ENCODE peak calls at places on chromosomes 11 and 22, in nine cellular contexts. K is pancreas, S is AG09309, N is H9, Y is fibroblast of the aortic adventitia, A is Calu3, T is cardiac fibroblast, G is GM13976, Z is A549. B is an unnamed sample.

GRCh38 chr11:120400564-120401364 is 64.6 kb downstream of the ARHGEF12 start:
- DNase-seq in K (peak), S (peak), N (no peak), Y (peak), A (peak), T (peak), G (no peak), Z (peak), B (no peak)

GRCh38 chr11:85626496-85626895 is 648 bp downstream of the DLG2 start:
- DNase-seq in K (peak), S (no peak), N (no peak), Y (no peak), A (no peak), T (no peak), G (no peak), Z (no peak), B (no peak)

GRCh38 chr11:85991514-85991913 is 77.4 kb downstream of the PICALM start:
- DNase-seq in K (no peak), S (no peak), N (no peak), Y (no peak), A (no peak), T (no peak), G (no peak), Z (no peak), B (no peak)

GRCh38 chr11:47099213-47099917 is 77.3 kb downstream of the ARFGAP2 start:
- DNase-seq in K (no peak), S (no peak), N (no peak), Y (peak), A (peak), T (peak), G (no peak), Z (no peak), B (no peak)

GRCh38 chr11:130087294-130087926 is 17.7 kb downstream of the APLP2 start:
- DNase-seq in K (no peak), S (no peak), N (no peak), Y (peak), A (peak), T (no peak), G (no peak), Z (no peak), B (no peak)

GRCh38 chr22:30267382-30268302 is 991 bp upstream of the OSM start:
- DNase-seq in K (no peak), S (no peak), N (no peak), Y (no peak), A (no peak), T (no peak), G (peak), Z (no peak), B (no peak)

GRCh38 chr11:27355575-27356104 is 7.4 kb downstream of the CCDC34 start:
- DNase-seq in K (no peak), S (no peak), N (no peak), Y (no peak), A (no peak), T (no peak), G (no peak), Z (no peak), B (no peak)

GRCh38 chr11:76648061-76648460 is 22.5 kb downstream of the LRRC32 start:
- DNase-seq in K (no peak), S (no peak), N (no peak), Y (no peak), A (no peak), T (no peak), G (no peak), Z (no peak), B (no peak)

GRCh38 chr11:12544986-12545775 is 129.0 kb upstream of the TEAD1 start:
- DNase-seq in K (no peak), S (no peak), N (no peak), Y (peak), A (no peak), T (no peak), G (no peak), Z (no peak), B (no peak)

GRCh38 chr11:80414766-80415165 is 973.9 kb upstream of the TENM4 start:
- DNase-seq in K (no peak), S (no peak), N (no peak), Y (peak), A (no peak), T (peak), G (no peak), Z (no peak), B (no peak)

GRCh38 chr11:64742087-64742939 is 1.6 kb downstream of the RASGRP2 start:
- DNase-seq in K (no peak), S (no peak), N (peak), Y (no peak), A (no peak), T (no peak), G (peak), Z (no peak), B (peak)

GRCh38 chr11:120173771-120174170 is 35.9 kb upstream of the TRIM29 start:
- DNase-seq in K (no peak), S (no peak), N (no peak), Y (peak), A (no peak), T (no peak), G (no peak), Z (no peak), B (no peak)

GRCh38 chr11:121180183-121180582 is 79.1 kb downstream of the TECTA start:
- DNase-seq in K (no peak), S (no peak), N (no peak), Y (no peak), A (no peak), T (no peak), G (no peak), Z (no peak), B (no peak)

GRCh38 chr11:127859941-127860354 is 727.4 kb downstream of the ETS1 start:
- DNase-seq in K (no peak), S (no peak), N (no peak), Y (no peak), A (no peak), T (no peak), G (no peak), Z (no peak), B (no peak)

GRCh38 chr22:48434156-48434867 is 1393.4 kb downstream of the BRD1 start:
- DNase-seq in K (no peak), S (no peak), N (no peak), Y (no peak), A (no peak), T (no peak), G (no peak), Z (no peak), B (no peak)

GRCh38 chr22:17945851-17946690 is 78.3 kb downstream of the MICAL3 start:
- DNase-seq in K (no peak), S (no peak), N (no peak), Y (no peak), A (no peak), T (no peak), G (peak), Z (no peak), B (peak)

GRCh38 chr11:108819957-108820356 is 155.1 kb downstream of the DDX10 start:
- DNase-seq in K (no peak), S (no peak), N (no peak), Y (no peak), A (no peak), T (no peak), G (no peak), Z (no peak), B (no peak)

DNA sequence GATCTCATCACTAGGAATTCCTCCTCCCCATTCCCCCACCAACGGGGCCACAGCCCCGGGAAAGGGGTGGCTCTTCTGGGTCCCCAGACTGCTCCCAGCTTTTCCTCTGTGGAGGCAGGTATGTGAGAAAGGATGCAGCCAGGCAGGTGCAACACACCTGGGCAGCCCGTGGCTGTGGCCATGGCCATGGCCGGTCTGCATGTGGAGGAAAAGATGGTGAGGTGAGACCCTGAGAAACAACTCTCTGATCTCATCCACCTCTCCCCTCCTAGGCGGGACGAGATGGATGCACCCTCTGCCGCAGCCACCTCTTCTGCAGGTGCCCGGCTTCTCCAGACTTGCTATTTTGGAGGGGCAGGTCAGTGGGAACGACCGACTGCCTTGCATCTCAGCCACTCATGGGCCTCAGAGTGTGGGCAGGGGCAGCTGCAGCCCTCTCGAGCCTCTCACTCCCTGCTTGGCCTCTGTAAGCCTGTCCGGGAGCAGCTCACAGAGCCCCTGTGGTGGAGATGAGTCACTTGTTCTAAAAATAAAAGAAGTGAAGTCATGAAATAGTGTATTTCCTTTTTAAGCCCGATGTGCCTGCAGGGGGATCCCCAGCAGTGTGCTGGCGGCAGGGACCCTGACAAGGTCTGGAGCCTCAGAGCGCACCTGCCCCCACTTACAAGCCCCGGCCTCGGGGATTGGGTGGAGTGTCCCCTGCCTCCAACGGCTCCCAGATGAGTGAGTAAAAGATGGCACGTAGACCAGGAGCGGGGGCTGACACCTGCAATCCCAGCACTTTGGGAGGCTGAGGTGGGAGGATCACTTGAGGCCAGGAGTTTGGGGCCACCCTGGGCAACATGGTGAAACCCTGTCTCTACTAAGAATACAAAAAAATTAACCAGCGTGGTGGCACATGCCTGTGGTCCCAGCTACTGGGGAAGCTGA is 10.7 kb downstream of the SMIM38 start:
- DNase-seq in K (no peak), S (peak), N (peak), Y (peak), A (peak), T (peak), G (peak), Z (peak), B (peak)
- TF ChIP-seq CTCF in K (no peak), S (peak), N (peak), Y (peak), A (peak), T (peak), G (no peak), Z (no peak), B (no peak)

DNA sequence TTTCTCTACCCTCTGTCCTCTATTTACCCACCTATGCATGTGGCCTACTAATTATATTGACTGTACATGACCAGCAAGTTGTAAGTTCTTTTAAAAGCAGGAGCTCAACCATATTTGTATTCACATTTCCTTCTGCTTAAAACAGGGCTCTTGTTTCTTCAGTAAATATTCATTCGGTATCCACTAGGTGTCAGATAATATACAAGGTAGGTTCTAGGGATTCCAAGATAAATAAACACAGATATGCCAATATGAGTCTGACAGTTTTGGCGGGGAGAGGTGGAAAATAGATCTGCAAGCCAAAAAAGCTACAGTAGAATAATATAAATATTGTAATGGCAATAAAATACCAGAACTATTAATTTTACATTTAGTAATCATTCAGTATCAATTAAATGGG is 15.3 kb upstream of the RAB30 start:
- DNase-seq in K (no peak), S (no peak), N (no peak), Y (peak), A (no peak), T (peak), G (no peak), Z (peak), B (no peak)
- TF ChIP-seq CTCF in K (no peak), S (peak), N (peak), Y (peak), A (no peak), T (no peak), G (no peak), Z (peak), B (peak)

DNA sequence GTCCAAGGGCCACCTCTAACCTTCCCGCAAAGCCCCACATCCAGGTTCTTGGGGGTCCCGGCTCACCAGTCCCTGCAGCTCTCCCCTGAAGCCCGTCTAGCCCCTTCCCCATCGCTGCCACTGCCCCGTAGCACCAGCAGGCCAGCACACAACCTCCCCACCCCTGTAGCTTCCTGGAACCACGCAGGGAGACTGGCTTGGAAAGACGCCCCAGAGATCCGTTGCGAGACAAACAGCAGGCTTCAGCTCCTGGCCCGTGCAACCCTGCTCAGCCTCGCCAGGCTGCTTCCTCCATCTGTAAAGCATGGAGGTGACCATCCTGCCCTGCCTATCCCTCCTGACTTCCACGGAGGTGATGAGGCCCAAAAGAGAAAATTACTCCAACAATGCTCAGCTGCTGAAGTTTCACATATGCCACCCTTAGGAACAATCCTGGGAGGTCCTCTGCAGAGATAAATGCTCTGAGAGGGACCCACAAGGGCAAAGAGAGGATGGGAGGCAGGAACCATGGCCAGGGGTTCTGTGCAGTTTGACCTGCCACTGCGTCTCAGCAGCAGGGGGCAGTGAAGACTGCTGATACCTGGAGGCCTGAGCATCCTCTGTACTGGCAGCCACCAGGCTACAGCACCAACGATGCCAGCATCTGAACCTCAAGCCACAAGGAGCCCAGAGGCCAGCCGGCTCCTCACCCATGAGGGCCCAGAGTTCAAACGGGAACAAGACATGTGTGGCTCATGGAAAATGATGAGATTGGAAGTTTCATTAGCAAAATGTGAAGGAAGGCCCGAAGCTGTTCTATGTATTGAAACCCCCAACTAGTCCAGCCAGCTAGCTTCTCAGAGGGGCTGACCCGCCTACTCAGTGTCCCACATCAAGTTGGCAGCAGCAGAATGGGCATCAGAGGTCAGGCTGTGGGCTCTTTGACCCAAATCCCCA is 16.1 kb downstream of the DGCR2 start:
- DNase-seq in K (no peak), S (no peak), N (peak), Y (no peak), A (no peak), T (no peak), G (no peak), Z (no peak), B (no peak)
- TF ChIP-seq CTCF in K (no peak), S (peak), N (peak), Y (peak), A (peak), T (peak), G (peak), Z (no peak), B (peak)

DNA sequence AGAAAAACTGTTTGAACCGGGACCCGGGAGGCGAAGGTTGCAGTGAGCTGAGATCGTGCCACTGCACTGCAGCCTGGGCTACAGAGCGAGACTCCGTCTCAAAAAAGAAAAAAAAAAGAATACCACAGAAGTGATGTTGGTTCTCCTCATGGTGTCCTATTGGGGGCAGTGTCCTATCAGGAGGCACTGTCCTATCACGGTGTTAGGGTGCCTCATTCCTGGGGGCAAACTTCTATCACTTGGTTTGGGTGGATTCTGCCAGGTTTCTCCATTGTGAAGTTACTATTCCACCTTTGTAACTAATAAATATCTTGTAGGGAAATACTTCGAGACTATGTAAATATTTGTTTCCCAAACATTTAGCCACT is 19.6 kb downstream of the PRR14L start:
- DNase-seq in K (no peak), S (no peak), N (no peak), Y (no peak), A (no peak), T (no peak), G (no peak), Z (no peak), B (no peak)
- TF ChIP-seq CTCF in K (no peak), S (no peak), N (peak), Y (no peak), A (peak), T (no peak), G (peak), Z (no peak), B (no peak)

GRCh38 chr11:35276396-35276795 is 137.4 kb downstream of the CD44 start:
- DNase-seq in K (peak), S (no peak), N (no peak), Y (no peak), A (peak), T (no peak), G (no peak), Z (peak), B (no peak)

GRCh38 chr11:35275808-35276170 is 136.8 kb downstream of the CD44 start:
- DNase-seq in K (no peak), S (no peak), N (no peak), Y (no peak), A (no peak), T (no peak), G (no peak), Z (no peak), B (no peak)

GRCh38 chr11:35272391-35272821 is 133.4 kb downstream of the CD44 start:
- DNase-seq in K (no peak), S (no peak), N (no peak), Y (no peak), A (no peak), T (no peak), G (peak), Z (no peak), B (peak)

GRCh38 chr11:35277827-35278226 is 138.9 kb downstream of the CD44 start:
- DNase-seq in K (no peak), S (no peak), N (no peak), Y (no peak), A (no peak), T (no peak), G (no peak), Z (no peak), B (no peak)

DNA sequence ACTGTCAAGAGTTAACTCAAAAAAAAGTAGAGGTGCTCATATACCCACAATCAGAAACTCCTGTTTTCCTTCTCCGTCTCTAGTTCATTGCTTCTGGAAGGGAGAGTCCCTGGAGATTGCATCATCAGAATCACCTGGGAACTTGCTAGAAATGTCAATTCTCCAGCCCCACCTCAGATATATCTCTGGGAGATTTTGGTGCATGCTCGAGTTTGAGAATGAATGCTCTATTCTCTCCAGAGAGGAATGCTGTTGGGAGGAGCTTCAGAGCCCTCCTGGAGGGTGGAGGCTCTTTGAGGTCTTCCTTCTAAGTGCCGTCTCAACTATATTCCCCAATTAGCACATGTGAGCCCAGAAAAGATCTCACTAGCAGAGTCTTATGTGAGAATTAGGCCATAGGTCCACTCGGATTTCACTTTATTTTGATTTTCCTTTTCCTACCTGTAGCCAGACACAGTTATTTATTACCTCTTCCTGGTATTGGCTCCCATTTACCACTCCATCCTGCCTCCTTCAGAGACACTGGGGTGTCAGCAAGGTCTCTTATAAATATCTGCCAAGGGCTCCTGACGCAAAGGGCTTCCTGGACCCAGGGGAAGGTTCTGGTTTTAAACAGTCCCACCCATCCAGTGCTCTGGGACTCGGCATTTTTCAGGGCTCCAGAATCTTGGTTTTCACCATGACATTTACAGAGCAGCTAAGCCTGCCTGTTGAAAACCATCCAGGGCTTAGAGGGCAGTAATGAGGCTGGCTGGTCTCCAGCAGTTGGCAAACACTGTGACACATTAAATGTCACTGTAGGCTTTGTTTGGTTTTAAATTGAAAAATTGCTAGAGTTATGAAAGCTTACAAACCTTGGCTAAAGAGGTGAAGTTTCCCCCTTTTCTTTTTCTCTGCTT is 136.2 kb downstream of the CD44 start:
- DNase-seq in K (peak), S (no peak), N (no peak), Y (peak), A (peak), T (peak), G (no peak), Z (peak), B (no peak)
- TF ChIP-seq CTCF in K (no peak), S (no peak), N (no peak), Y (no peak), A (no peak), T (no peak), G (no peak), Z (no peak), B (no peak)

GRCh38 chr11:5363712-5364111 is 12.4 kb downstream of the OR51B6 start:
- DNase-seq in K (no peak), S (no peak), N (no peak), Y (no peak), A (no peak), T (no peak), G (no peak), Z (no peak), B (no peak)
- TF ChIP-seq CTCF in K (no peak), S (no peak), N (no peak), Y (no peak), A (no peak), T (no peak), G (no peak), Z (no peak), B (no peak)

DNA sequence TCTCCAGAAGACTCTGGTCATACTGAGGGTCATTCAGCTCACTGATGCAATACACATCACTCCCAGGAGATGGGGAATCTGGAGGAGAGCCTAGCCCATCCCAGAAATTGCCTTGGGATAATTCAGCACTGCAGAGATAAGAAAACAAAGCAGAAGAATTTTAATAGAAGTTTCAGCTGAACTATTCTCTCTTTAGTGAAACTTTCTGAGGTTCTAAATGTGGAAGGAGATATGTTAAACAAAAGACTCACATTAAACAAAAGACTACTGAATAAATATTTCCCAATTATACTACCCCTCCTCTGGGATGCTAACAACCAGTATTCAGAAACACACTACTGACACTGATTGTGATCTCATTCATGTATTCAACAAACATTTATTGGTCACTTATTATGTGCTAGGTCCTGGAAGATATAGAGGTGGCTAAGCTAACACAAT is 47.8 kb downstream of the C2CD3 start:
- DNase-seq in K (no peak), S (no peak), N (no peak), Y (peak), A (no peak), T (peak), G (no peak), Z (peak), B (no peak)
- TF ChIP-seq CTCF in K (no peak), S (peak), N (no peak), Y (peak), A (no peak), T (no peak), G (no peak), Z (no peak), B (no peak)

B was measured in GM13977.